ENCODE peak calls at places on chromosomes 2 and 18, in six cellular contexts. G is stimulated activated CD4-positive, alpha-beta T cell treated with anti-CD3 and anti-CD28 coated beads, Interleukin-15, amount 100 ng/mL, for 1 hour; X is HEK293T; F is GM12864; A is neural crest cell; W is HuH-7. V is an unnamed sample.

GRCh38 chr18:36493349-36494281 is 196.1 kb downstream of the FHOD3 start:
- DNase-seq in X (no peak), A (no peak), F (no peak), W (peak), G (no peak), V (no peak)

GRCh38 chr2:138902239-138902871 is 122.2 kb upstream of the NXPH2 start:
- DNase-seq in W (no peak), X (no peak), F (no peak), G (no peak), A (no peak), V (no peak)

GRCh38 chr2:25228848-25229674 is 60.7 kb upstream of the POMC start:
- DNase-seq in W (peak), F (no peak), X (peak), A (peak), G (no peak), V (peak)

GRCh38 chr18:47756364-47757016 is 174.0 kb downstream of the SMAD2 start:
- DNase-seq in W (peak), F (no peak), G (peak), X (peak), A (peak), V (peak)

GRCh38 chr2:155842103-155842502 is 490.4 kb downstream of the NR4A2 start:
- DNase-seq in X (no peak), F (no peak), G (no peak), A (no peak), W (no peak), V (no peak)

GRCh38 chr2:235026649-235027557 is 75.1 kb downstream of the SH3BP4 start:
- DNase-seq in G (no peak), X (no peak), W (no peak), A (no peak), F (no peak), V (no peak)

GRCh38 chr18:70044626-70045025 is 97.0 kb upstream of the CD226 start:
- DNase-seq in W (no peak), G (no peak), X (no peak), A (no peak), F (no peak), V (no peak)

GRCh38 chr18:41038071-41038470 is 917.0 kb upstream of the PIK3C3 start:
- DNase-seq in F (no peak), G (no peak), X (no peak), A (no peak), W (no peak), V (no peak)

GRCh38 chr2:65161551-65162100 is 31.7 kb upstream of the RAB1A start:
- DNase-seq in F (no peak), X (no peak), A (no peak), G (no peak), W (no peak), V (peak)

GRCh38 chr18:9287037-9287436 is 47.5 kb upstream of the TWSG1 start:
- DNase-seq in G (no peak), F (no peak), W (no peak), A (no peak), X (peak), V (no peak)

GRCh38 chr2:20593072-20594034 is 57.5 kb downstream of the HS1BP3 start:
- DNase-seq in W (peak), X (no peak), A (peak), G (no peak), F (no peak), V (no peak)

GRCh38 chr2:105789745-105790466 is 45.2 kb downstream of the NCK2 start:
- DNase-seq in G (no peak), A (no peak), F (no peak), X (no peak), W (no peak), V (no peak)

GRCh38 chr2:19540739-19541503 is 182.5 kb upstream of the OSR1 start:
- DNase-seq in X (no peak), G (no peak), A (no peak), F (no peak), W (no peak), V (no peak)

GRCh38 chr2:11537951-11538350 is 4.1 kb downstream of the GREB1 start:
- DNase-seq in G (no peak), X (no peak), F (no peak), W (no peak), A (no peak), V (no peak)

GRCh38 chr2:109592905-109593304 is 20.9 kb downstream of the SEPTIN10 start:
- DNase-seq in A (no peak), G (no peak), X (no peak), F (no peak), W (no peak), V (no peak)

GRCh38 chr18:23703057-23703986 is 14.1 kb downstream of the LAMA3 start:
- DNase-seq in X (peak), A (no peak), W (no peak), F (no peak), G (no peak), V (no peak)

GRCh38 chr2:101277111-101277510 is 24.4 kb downstream of the CNOT11 start:
- DNase-seq in G (no peak), F (no peak), X (no peak), W (no peak), A (no peak), V (no peak)

V was measured in neuronal stem cell.